ENCODE peak calls at places on chromosomes 2 and 18, in ten cellular contexts. R is astrocyte, X is sigmoid colon, V is tibial artery, P is prostate gland, D is upper lobe of right lung, K is right lobe of liver, T is SK-N-SH, L is transverse colon, W is PC-3. B is an unnamed sample.

GRCh38 chr2:62287895-62288589 is 92.1 kb downstream of the B3GNT2 start:
- DNase-seq in D (peak), P (no peak), L (peak), K (no peak), W (peak), R (no peak), X (peak), V (peak), T (peak), B (peak)

GRCh38 chr2:215826838-215827441 is 186.4 kb downstream of the MREG start:
- DNase-seq in D (no peak), V (no peak), R (peak), L (no peak), W (peak), P (no peak), X (no peak), K (no peak), T (no peak), B (no peak)

GRCh38 chr2:73985318-73986084 is 791 bp downstream of the TET3 start:
- DNase-seq in K (peak), R (no peak), T (peak), W (peak), P (peak), V (peak), X (peak), D (peak), L (peak), B (no peak)

GRCh38 chr18:61876899-61877298 is 15.9 kb downstream of the RNF152 start:
- DNase-seq in D (no peak), L (no peak), P (no peak), V (no peak), K (no peak), R (no peak), T (no peak), X (no peak), W (no peak), B (no peak)

GRCh38 chr2:200125463-200125862 is 170.1 kb downstream of the MAIP1 start:
- DNase-seq in T (no peak), X (no peak), R (no peak), K (no peak), D (no peak), P (no peak), W (no peak), V (no peak), L (no peak), B (no peak)

GRCh38 chr2:144770616-144771230 is 250.8 kb upstream of the ZEB2 start:
- DNase-seq in L (no peak), T (no peak), V (no peak), W (no peak), K (no peak), X (no peak), R (no peak), P (no peak), D (no peak), B (no peak)

GRCh38 chr2:238408615-238409340 is 17.9 kb upstream of the ASB1 start:
- DNase-seq in T (no peak), D (no peak), L (no peak), K (no peak), V (peak), R (no peak), W (no peak), P (no peak), X (no peak), B (no peak)

GRCh38 chr2:67616749-67617148 is 219.6 kb downstream of the ETAA1 start:
- DNase-seq in K (no peak), V (no peak), T (peak), X (peak), P (no peak), R (peak), W (no peak), D (no peak), L (no peak), B (no peak)

GRCh38 chr18:48139427-48140347 is 209.2 kb upstream of the SMAD2 start:
- DNase-seq in P (peak), T (peak), X (peak), W (peak), R (no peak), V (no peak), D (peak), L (peak), K (peak), B (no peak)

GRCh38 chr2:12055219-12055618 is 308.8 kb downstream of the LPIN1 start:
- DNase-seq in D (no peak), K (no peak), T (no peak), P (no peak), X (no peak), W (no peak), L (no peak), V (no peak), R (no peak), B (no peak)

GRCh38 chr18:73101977-73102376 is 234.2 kb upstream of the NETO1 start:
- DNase-seq in X (no peak), W (peak), T (no peak), P (no peak), V (no peak), K (no peak), D (no peak), R (peak), L (no peak), B (peak)

GRCh38 chr2:95074663-95075439 is 46.8 kb downstream of the MRPS5 start:
- DNase-seq in X (no peak), W (no peak), P (no peak), V (no peak), R (no peak), T (no peak), D (peak), L (no peak), K (no peak), B (no peak)

GRCh38 chr18:55473078-55473477 is 114.9 kb downstream of the TCF4 start:
- DNase-seq in X (no peak), D (no peak), P (no peak), R (no peak), K (no peak), T (no peak), W (no peak), V (no peak), L (no peak), B (no peak)

GRCh38 chr2:11365096-11365856 is 20.8 kb upstream of the ROCK2 start:
- DNase-seq in T (no peak), D (no peak), P (no peak), L (no peak), R (no peak), W (no peak), K (no peak), V (no peak), X (no peak), B (no peak)

GRCh38 chr2:188477564-188478086 is 186.0 kb downstream of the GULP1 start:
- DNase-seq in L (no peak), W (no peak), P (no peak), T (no peak), D (no peak), X (no peak), R (no peak), K (no peak), V (no peak), B (no peak)

GRCh38 chr2:172997031-172997430 is 78.6 kb upstream of the MAP3K20 start:
- DNase-seq in D (no peak), W (no peak), X (no peak), L (no peak), V (no peak), R (no peak), K (no peak), T (no peak), P (no peak), B (no peak)

GRCh38 chr2:61722311-61722710 is 131.5 kb downstream of the FAM161A start:
- DNase-seq in X (no peak), T (no peak), L (no peak), V (no peak), P (no peak), W (no peak), R (no peak), K (no peak), D (no peak), B (no peak)

GRCh38 chr2:190996338-190996946 is 17.5 kb downstream of the STAT1 start:
- DNase-seq in W (peak), X (no peak), L (no peak), R (no peak), D (no peak), K (no peak), T (peak), V (no peak), P (no peak), B (peak)

GRCh38 chr2:70657246-70657645 is 103.6 kb upstream of the TGFA start:
- DNase-seq in V (no peak), P (no peak), R (no peak), X (no peak), W (no peak), T (no peak), K (no peak), L (no peak), D (no peak), B (no peak)

GRCh38 chr2:142825861-142826260 is 51.6 kb upstream of the KYNU start:
- DNase-seq in T (no peak), W (no peak), P (no peak), V (no peak), D (no peak), X (no peak), K (no peak), L (no peak), R (peak), B (no peak)

GRCh38 chr2:128421861-128422311 is 103.2 kb upstream of the HS6ST1 start:
- DNase-seq in D (peak), P (no peak), K (no peak), L (no peak), W (no peak), T (no peak), R (no peak), V (no peak), X (no peak), B (no peak)

GRCh38 chr2:164739966-164740365 is 101.7 kb downstream of the COBLL1 start:
- DNase-seq in K (no peak), L (no peak), V (no peak), D (no peak), P (no peak), W (peak), X (no peak), R (peak), T (no peak), B (peak)

GRCh38 chr2:203730076-203730729 is 23.8 kb downstream of the CD28 start:
- DNase-seq in K (no peak), V (no peak), R (peak), P (no peak), D (no peak), L (no peak), X (no peak), T (no peak), W (no peak), B (no peak)

GRCh38 chr2:26580751-26581150 is 60.4 kb downstream of the CIB4 start:
- DNase-seq in W (no peak), P (no peak), K (peak), T (peak), R (no peak), D (peak), L (no peak), V (no peak), X (peak), B (no peak)

GRCh38 chr18:79506191-79507075 is 110.7 kb downstream of the NFATC1 start:
- DNase-seq in K (peak), D (peak), L (peak), T (no peak), P (no peak), X (peak), R (peak), V (peak), W (no peak), B (no peak)

GRCh38 chr2:126720031-126720368 is 64.0 kb downstream of the GYPC start:
- DNase-seq in L (no peak), T (no peak), D (no peak), X (no peak), P (no peak), W (no peak), V (no peak), R (no peak), K (no peak), B (no peak)

GRCh38 chr2:222825031-222825430 is 35.8 kb upstream of the ACSL3 start:
- DNase-seq in P (no peak), L (no peak), T (no peak), K (no peak), W (no peak), D (no peak), V (no peak), X (no peak), R (no peak), B (no peak)
- TF ChIP-seq CTCF in P (no peak), L (no peak), T (no peak), K (no peak), W (no peak), D (no peak), V (no peak), X (no peak), R (no peak), B (no peak)

GRCh38 chr2:54634564-54635511 is 88.6 kb upstream of the EML6 start:
- DNase-seq in W (no peak), T (no peak), K (no peak), L (peak), R (peak), P (no peak), V (peak), D (no peak), X (peak), B (peak)
- H3K27ac ChIP-seq in W (no peak), T (peak), K (peak), L (peak), R (peak), P (peak), V (peak), D (peak), X (peak), B (no peak)

GRCh38 chr2:223760838-223761502 is 76.4 kb downstream of the AP1S3 start:
- DNase-seq in D (no peak), T (peak), V (no peak), X (no peak), R (peak), L (peak), W (peak), P (no peak), K (no peak), B (peak)
- TF ChIP-seq CTCF in D (no peak), T (peak), V (no peak), X (no peak), R (peak), L (no peak), W (peak), P (no peak), K (no peak), B (no peak)

DNA sequence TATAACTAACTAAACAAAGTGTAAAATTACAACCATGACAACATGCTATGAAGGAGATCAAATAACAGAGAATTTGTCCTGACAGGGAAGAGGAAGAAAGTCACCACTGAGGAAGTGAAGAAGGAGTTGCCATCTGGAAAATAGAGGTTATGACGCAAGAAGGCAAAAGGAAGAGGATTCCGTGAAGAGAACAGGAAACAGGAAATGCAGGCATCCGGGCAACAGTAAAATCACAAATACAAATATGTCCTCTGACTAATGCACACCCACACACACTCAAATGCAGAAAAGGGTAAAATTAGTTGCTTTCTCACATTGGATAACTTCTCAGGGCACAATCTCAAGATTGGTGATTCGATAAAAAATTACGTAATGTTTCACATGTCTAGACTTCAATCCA is 278.4 kb downstream of the TMX3 start:
- DNase-seq in R (peak), L (no peak), D (no peak), P (no peak), K (no peak), W (peak), T (no peak), X (no peak), V (no peak), B (peak)
- H3K27ac ChIP-seq in R (peak), L (no peak), D (no peak), P (no peak), K (no peak), W (peak), T (no peak), X (no peak), V (no peak), B (no peak)

GRCh38 chr2:17470855-17471641 is 47.2 kb downstream of the RAD51AP2 start:
- DNase-seq in X (no peak), T (peak), D (no peak), R (peak), W (peak), V (no peak), K (no peak), L (no peak), P (no peak), B (no peak)
- TF ChIP-seq CTCF in X (no peak), T (peak), D (peak), R (peak), W (peak), V (no peak), K (peak), L (peak), P (no peak), B (no peak)

GRCh38 chr2:54490863-54491262 is 34.7 kb downstream of the SPTBN1 start:
- DNase-seq in R (no peak), T (no peak), D (no peak), P (no peak), W (no peak), L (no peak), K (no peak), V (no peak), X (no peak), B (no peak)
- H3K27ac ChIP-seq in R (no peak), T (no peak), D (no peak), P (no peak), W (no peak), L (no peak), K (no peak), V (no peak), X (peak), B (no peak)

DNA sequence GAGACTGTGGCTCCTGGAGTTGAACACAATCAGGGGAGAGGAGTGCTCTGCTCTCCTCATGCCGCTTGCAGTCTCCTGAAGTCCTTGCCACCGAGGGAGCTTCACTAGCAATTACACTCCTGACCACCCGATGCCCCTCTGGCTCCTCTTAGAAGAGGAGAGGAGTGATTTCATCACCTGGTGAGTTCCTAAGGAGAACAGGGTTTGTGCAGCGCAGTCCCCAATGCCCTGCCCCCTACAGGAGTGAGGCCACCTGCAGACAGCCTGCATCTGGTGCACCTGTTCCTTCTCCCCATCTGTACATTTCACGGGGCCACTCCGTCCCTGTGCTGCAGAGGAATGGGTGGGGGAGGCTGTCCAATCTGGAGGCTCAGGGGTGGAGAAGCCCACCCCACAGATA is 267.2 kb downstream of the HRH4 start:
- DNase-seq in K (no peak), X (no peak), T (no peak), L (no peak), D (no peak), P (no peak), V (no peak), R (no peak), W (peak), B (no peak)
- TF ChIP-seq CTCF in K (no peak), X (no peak), T (no peak), L (no peak), D (no peak), P (no peak), V (no peak), R (no peak), W (peak), B (no peak)

DNA sequence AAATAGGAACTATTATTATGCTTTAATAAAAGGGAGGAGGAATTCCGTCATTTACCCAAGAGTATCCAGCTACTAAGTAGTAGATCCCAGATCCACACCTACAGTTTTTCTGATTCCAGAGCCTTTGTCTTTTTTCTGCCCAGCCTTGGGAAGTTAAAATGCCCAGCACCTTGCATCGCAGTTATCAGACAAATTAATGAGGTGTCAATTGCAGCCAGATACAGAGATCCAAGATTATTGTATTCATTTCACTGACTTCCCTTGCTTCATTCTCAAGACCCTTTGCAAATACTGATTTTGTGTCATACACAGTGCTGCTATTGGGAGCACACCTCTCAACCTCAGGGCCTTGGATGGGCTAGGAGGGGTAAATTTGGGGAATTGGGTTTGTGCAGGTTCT is 1.1 kb downstream of the IL18R1 start:
- DNase-seq in X (no peak), D (no peak), L (no peak), R (no peak), K (no peak), W (no peak), T (no peak), V (no peak), P (no peak), B (no peak)
- H3K27ac ChIP-seq in X (no peak), D (peak), L (peak), R (no peak), K (no peak), W (no peak), T (no peak), V (no peak), P (no peak), B (no peak)

B was measured in RWPE1.